ENCODE peak calls at places on chromosomes 6 and 20, in six cellular contexts. Z, G, F, R, T and I are unnamed samples.

GRCh38 chr6:113596907-113597583 is 260.1 kb upstream of the MARCKS start:
- DNase-seq in R (no peak), G (no peak), T (peak), Z (no peak), F (peak), I (no peak)

GRCh38 chr6:134373282-134373922 is 55.5 kb upstream of the SGK1 start:
- DNase-seq in Z (peak), T (peak), R (no peak), G (peak), F (peak), I (no peak)

GRCh38 chr6:49269190-49269589 is 193.9 kb downstream of the MMUT start:
- DNase-seq in T (no peak), R (no peak), F (no peak), Z (no peak), G (no peak), I (no peak)

GRCh38 chr6:166476634-166477215 is 94.0 kb upstream of the MPC1 start:
- DNase-seq in Z (no peak), F (no peak), R (no peak), T (no peak), G (no peak), I (no peak)

GRCh38 chr6:100617633-100618348 is 153.1 kb upstream of the SIM1 start:
- DNase-seq in F (no peak), R (no peak), T (peak), Z (peak), G (no peak), I (no peak)

GRCh38 chr20:61833807-61834610 is 231.7 kb downstream of the TAF4 start:
- DNase-seq in R (no peak), G (no peak), T (no peak), Z (no peak), F (no peak), I (no peak)

GRCh38 chr20:20668639-20669038 is 43.8 kb downstream of the RALGAPA2 start:
- DNase-seq in G (peak), R (no peak), F (peak), Z (no peak), T (peak), I (no peak)

GRCh38 chr6:2485116-2485515 is 239.7 kb upstream of the GMDS start:
- DNase-seq in Z (no peak), R (no peak), G (no peak), T (no peak), F (no peak), I (no peak)

GRCh38 chr6:128725271-128726233 is 157.4 kb upstream of the LAMA2 start:
- DNase-seq in T (no peak), F (peak), R (peak), G (no peak), Z (no peak), I (peak)
- TF ChIP-seq CTCF in T (peak), F (peak), R (peak), G (peak), Z (peak), I (peak)

GRCh38 chr6:89059227-89059626 is 21.3 kb upstream of the PNRC1 start:
- DNase-seq in T (no peak), R (no peak), F (no peak), G (no peak), Z (no peak), I (no peak)
- TF ChIP-seq CTCF in T (no peak), R (no peak), F (no peak), G (no peak), Z (no peak), I (no peak)

GRCh38 chr6:20408851-20409250 is 7.2 kb downstream of the E2F3 start:
- DNase-seq in G (no peak), Z (no peak), F (no peak), R (no peak), T (no peak), I (no peak)

GRCh38 chr6:20411953-20412352 is 10.3 kb downstream of the E2F3 start:
- DNase-seq in R (no peak), F (no peak), Z (no peak), G (no peak), T (no peak), I (no peak)

GRCh38 chr6:20412674-20413073 is 11.0 kb downstream of the E2F3 start:
- DNase-seq in F (no peak), Z (no peak), G (no peak), T (no peak), R (no peak), I (no peak)

GRCh38 chr6:20411544-20411943 is 9.9 kb downstream of the E2F3 start:
- DNase-seq in T (peak), R (no peak), Z (no peak), G (no peak), F (no peak), I (no peak)

DNA sequence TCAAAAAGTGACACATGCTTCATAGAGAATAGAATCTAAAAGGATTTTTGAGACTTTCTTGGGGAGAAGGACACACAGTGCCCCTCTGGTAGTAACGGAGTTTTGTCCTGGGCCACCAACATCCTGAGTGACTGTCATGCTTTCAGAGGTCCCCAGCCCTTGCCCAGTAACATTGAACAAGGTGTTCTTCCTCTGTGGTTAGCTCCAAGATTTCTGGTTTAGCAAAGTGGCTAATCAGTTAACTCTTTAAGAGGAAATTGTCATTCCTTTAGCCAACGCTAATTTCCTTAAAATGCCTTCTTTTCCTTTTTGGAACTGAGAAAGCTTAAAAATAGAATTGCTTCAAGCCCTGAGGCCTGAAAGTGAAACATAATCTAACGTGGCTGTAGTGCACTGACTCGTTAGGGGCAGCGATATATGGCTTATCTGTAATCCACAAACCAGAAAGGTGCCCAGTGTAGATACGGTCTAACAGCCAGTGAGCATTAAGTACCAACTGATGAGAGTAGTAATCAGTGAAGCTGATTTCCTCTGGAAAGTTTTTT is 7.8 kb downstream of the E2F3 start:
- DNase-seq in R (no peak), Z (no peak), F (no peak), G (no peak), T (no peak), I (no peak)
- TF ChIP-seq CTCF in R (no peak), Z (no peak), F (no peak), G (no peak), T (no peak), I (no peak)

DNA sequence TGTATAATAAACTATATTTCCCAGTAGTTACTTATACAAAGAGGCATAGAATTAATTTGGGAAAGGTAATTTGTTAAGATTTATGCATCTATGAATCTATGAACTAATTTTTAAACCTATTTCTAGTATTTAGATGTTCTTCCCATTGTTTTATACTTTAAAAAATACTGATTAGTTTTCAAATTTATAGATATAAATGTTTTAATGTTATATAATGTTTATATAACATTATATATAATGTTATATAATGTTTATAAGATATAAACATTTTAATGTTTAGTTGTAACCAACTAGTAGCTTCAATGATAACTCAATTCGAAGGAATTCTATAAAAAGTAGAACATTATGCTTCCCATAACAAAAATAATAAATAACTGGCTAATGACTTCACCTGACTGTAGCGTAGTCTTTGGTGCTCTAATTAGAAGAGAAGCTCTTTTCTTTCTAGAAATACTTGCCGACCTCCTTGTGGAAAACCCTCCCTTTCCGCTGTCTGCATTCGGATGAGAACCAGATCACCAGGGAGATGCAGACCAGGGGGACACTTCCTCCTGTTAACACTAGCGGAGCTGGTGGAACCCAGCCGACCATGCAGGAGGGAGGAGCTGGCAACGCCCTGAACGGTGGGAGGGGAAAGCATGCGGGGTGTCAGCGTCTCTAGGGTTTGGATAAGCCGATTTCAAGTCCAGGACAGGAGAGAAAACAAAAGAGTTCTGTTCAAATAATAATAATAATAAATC is 158.4 kb downstream of the OR2B2 start:
- DNase-seq in Z (peak), T (peak), G (peak), R (peak), F (peak), I (peak)
- TF ChIP-seq CTCF in Z (peak), T (no peak), G (peak), R (peak), F (peak), I (peak)

DNA sequence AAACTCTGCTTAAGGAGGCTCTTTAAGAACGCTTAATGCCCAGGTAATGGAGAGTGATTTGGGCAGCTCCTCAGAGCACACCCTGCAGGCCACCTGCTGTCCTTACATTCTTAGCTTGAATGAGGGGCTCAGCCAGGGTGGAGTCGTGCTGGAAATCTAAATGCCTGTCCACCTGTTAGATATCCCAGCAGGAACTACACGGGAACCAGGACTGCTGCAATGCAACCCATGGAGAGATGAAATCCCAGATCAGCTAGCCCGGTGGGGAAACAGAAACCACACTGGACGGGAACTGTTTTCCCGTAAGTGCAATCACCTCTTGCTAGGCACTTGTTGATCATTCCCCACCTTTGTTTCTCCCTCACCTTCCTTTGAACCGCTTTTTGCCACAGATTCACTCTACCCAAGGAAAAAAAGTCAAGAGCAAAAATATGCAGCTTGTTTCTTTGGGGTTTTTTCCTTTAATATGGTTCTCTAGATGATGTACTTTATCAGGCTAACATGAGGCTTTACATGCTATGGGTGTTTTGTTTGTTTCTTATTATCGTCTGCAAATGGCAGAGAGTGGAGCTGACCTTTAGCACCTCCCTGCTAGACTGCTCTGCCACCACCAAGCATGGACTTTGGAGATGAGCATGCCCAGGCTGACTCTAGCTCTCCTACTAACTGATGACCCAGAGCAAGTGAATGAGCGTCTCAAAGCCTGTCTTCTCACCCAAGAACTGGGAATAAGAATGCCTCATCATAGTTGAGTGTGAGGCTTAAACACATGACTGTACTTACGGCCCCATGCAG is 125.9 kb upstream of the TNFAIP3 start:
- DNase-seq in G (no peak), Z (no peak), T (no peak), F (no peak), R (peak), I (no peak)
- TF ChIP-seq CTCF in G (peak), Z (no peak), T (no peak), F (no peak), R (no peak), I (no peak)

GRCh38 chr6:30349411-30350177 is 4.6 kb downstream of the RPP21 start:
- DNase-seq in G (no peak), T (no peak), F (no peak), Z (no peak), R (no peak), I (no peak)
- TF ChIP-seq CTCF in G (no peak), T (no peak), F (peak), Z (no peak), R (no peak), I (no peak)

GRCh38 chr6:14552891-14553290 is 435.3 kb downstream of the CD83 start:
- DNase-seq in Z (no peak), F (no peak), R (no peak), T (no peak), G (no peak), I (no peak)

GRCh38 chr6:14555804-14556203 is 438.2 kb downstream of the CD83 start:
- DNase-seq in R (no peak), F (no peak), Z (no peak), G (no peak), T (no peak), I (no peak)

GRCh38 chr6:14550410-14550809 is 432.8 kb downstream of the CD83 start:
- DNase-seq in G (no peak), Z (no peak), T (no peak), F (no peak), R (no peak), I (no peak)

GRCh38 chr6:14550817-14551216 is 433.2 kb downstream of the CD83 start:
- DNase-seq in R (no peak), G (no peak), Z (no peak), T (no peak), F (no peak), I (no peak)

DNA sequence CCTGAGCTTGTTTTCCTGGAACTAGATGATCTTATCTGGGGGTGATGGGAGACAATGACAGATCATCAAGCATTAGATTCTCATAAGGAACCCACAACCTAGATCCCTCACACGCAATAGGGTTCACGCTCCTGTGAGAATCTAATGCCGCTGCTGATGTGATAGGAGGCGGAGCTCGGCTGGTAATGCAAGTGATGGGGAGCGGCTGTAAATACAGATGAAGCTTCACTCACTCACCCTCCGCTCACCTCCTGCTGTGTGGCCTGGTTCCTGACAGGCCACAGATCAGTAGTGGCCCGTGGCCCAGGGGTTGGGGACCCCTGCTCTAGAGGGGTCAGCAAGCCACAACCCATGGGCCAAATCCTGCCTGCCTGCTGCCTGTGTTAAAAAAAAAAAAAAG is 435.9 kb downstream of the CD83 start:
- DNase-seq in F (no peak), G (no peak), Z (no peak), T (no peak), R (no peak), I (no peak)
- TF ChIP-seq CTCF in F (no peak), G (no peak), Z (no peak), T (no peak), R (no peak), I (no peak)